ENCODE peak calls at places on chromosome 10, in seven cellular contexts. K is coronary artery, B is fibroblast of the aortic adventitia, W is tibial nerve, P is tibial artery, J is endothelial cell, X is progenitor cell of endocrine pancreas. A is an unnamed sample.

GRCh38 chr10:133117688-133118071 is 30.0 kb downstream of the ADGRA1 start:
- DNase-seq in K (no peak), B (no peak), W (no peak), P (no peak), J (no peak), X (no peak), A (no peak)

GRCh38 chr10:50248057-50248456 is 3.3 kb downstream of the ASAH2 start:
- DNase-seq in K (no peak), B (no peak), W (no peak), P (no peak), J (no peak), X (no peak), A (no peak)

GRCh38 chr10:930415-931325 is 835 bp downstream of the LARP4B start:
- DNase-seq in K (no peak), B (peak; percentile 35), W (no peak), P (no peak), J (peak; percentile 73), X (peak; percentile 47), A (no peak)

GRCh38 chr10:130335336-130335735 is 199.1 kb downstream of the GLRX3 start:
- DNase-seq in K (peak; percentile 61), B (no peak), W (no peak), P (no peak), J (no peak), X (no peak), A (peak; percentile 57)

GRCh38 chr10:47388879-47389278 is 4.8 kb upstream of the ZNF488 start:
- DNase-seq in K (peak; percentile 17), B (no peak), W (no peak), P (no peak), J (no peak), X (no peak), A (no peak)

GRCh38 chr10:90417056-90417455 is 440.8 kb downstream of the HTR7 start:
- DNase-seq in K (no peak), B (peak; percentile 75), W (no peak), P (no peak), J (no peak), X (no peak), A (no peak)

GRCh38 chr10:49521062-49521461 is 17.9 kb downstream of the ERCC6 start:
- DNase-seq in K (no peak), B (no peak), W (no peak), P (no peak), J (no peak), X (no peak), A (no peak)

GRCh38 chr10:75062900-75063299 is 48.6 kb upstream of the SAMD8 start:
- DNase-seq in K (no peak), B (no peak), W (no peak), P (no peak), J (no peak), X (no peak), A (no peak)

GRCh38 chr10:4316166-4316810 is 509.7 kb upstream of the AKR1E2 start:
- DNase-seq in K (peak; percentile 85), B (peak; percentile 21), W (peak; percentile 26), P (peak; percentile 61), J (no peak), X (no peak), A (peak; percentile 91)

GRCh38 chr10:59648711-59649201 is 60.9 kb downstream of the SLC16A9 start:
- DNase-seq in K (no peak), B (peak; percentile 65), W (no peak), P (no peak), J (no peak), X (no peak), A (no peak)

GRCh38 chr10:97109562-97109961 is 76.2 kb downstream of the SLIT1 start:
- DNase-seq in K (no peak), B (no peak), W (no peak), P (no peak), J (no peak), X (no peak), A (no peak)

GRCh38 chr10:108783897-108784296 is 1139.4 kb downstream of the XPNPEP1 start:
- DNase-seq in K (no peak), B (peak; percentile 53), W (no peak), P (no peak), J (peak; percentile 19), X (no peak), A (no peak)

GRCh38 chr10:77571490-77571889 is 66.1 kb downstream of the KCNMA1 start:
- DNase-seq in K (no peak), B (no peak), W (no peak), P (no peak), J (no peak), X (no peak), A (no peak)

GRCh38 chr10:3777876-3778707 is 6.9 kb downstream of the KLF6 start:
- DNase-seq in K (peak; percentile 40), B (peak; percentile 34), W (no peak), P (no peak), J (no peak), X (no peak), A (no peak)

GRCh38 chr10:68137174-68137573 is 27.9 kb downstream of the MYPN start:
- DNase-seq in K (no peak), B (peak; percentile 42), W (no peak), P (no peak), J (no peak), X (no peak), A (no peak)

GRCh38 chr10:30114401-30114800 is 55.0 kb upstream of the JCAD start:
- DNase-seq in K (no peak), B (no peak), W (no peak), P (no peak), J (no peak), X (no peak), A (no peak)

GRCh38 chr10:121669010-121669366 is 70.7 kb upstream of the FGFR2 start:
- DNase-seq in K (no peak), B (no peak), W (no peak), P (no peak), J (no peak), X (no peak), A (no peak)

GRCh38 chr10:121667948-121668335 is 69.7 kb upstream of the FGFR2 start:
- DNase-seq in K (no peak), B (no peak), W (no peak), P (no peak), J (no peak), X (no peak), A (no peak)

GRCh38 chr10:121664671-121665070 is 66.4 kb upstream of the FGFR2 start:
- DNase-seq in K (no peak), B (no peak), W (no peak), P (no peak), J (no peak), X (no peak), A (no peak)

GRCh38 chr10:121665809-121666208 is 67.6 kb upstream of the FGFR2 start:
- DNase-seq in K (no peak), B (no peak), W (no peak), P (no peak), J (no peak), X (no peak), A (no peak)

GRCh38 chr10:121668336-121669009 is 70.2 kb upstream of the FGFR2 start:
- DNase-seq in K (peak; percentile 79), B (no peak), W (no peak), P (peak; percentile 38), J (peak; percentile 52), X (no peak), A (no peak)
- TF ChIP-seq CTCF in K (no peak), B (no peak), W (no peak), P (no peak), J (no peak), X (no peak), A (no peak)

GRCh38 chr10:92573091-92573797 is 649 bp downstream of the IDE start:
- DNase-seq in K (peak; percentile 77), B (peak; percentile 59), W (no peak), P (no peak), J (peak; percentile 41), X (no peak), A (peak; percentile 85)
- TF ChIP-seq CTCF in K (no peak), B (peak; percentile 27), W (no peak), P (no peak), J (no peak), X (peak; percentile 32), A (no peak)

DNA sequence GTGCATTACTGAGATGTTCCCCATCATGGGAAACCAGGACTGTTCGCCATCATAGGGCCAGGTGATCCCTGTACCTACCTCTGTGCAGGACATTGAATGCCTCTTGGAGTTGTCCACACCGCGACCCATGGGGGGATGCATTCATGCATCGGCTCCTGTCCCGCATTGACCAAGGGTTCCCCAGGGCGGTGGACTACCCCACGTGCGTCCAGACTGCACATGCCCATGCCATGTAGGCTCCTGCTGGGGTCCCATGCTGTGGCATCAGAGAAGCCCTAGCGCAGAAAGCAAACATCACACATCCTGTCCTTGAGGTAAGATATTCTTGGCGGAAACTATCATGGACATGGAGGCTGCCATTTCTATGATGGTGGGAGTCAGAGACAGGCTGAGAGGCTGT is 121.6 kb upstream of the UNC5B start:
- DNase-seq in K (peak; percentile 28), B (no peak), W (no peak), P (no peak), J (no peak), X (no peak), A (peak; percentile 10)
- TF ChIP-seq CTCF in K (no peak), B (no peak), W (no peak), P (no peak), J (no peak), X (no peak), A (no peak)

DNA sequence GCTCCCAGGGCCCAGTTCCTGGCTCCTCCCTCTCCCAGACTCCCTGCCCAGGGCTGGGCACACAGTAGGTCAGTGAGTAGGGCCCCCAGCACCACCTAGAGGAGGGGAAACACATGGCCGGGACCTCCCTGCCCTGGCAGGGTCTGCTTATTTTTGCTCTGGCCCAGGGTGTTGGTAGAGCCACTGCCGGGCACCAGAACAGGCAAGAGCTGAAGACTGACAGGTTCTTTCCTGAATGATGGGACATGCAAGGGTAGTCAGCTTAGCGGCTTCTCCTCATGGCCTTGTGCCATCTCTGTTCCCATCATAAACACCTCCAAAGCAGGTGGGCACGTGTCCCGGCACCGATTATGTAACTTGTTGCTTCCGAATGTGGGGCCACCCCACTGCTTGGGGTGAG is 86.5 kb downstream of the NEURL1 start:
- DNase-seq in K (no peak), B (no peak), W (no peak), P (no peak), J (no peak), X (no peak), A (no peak)
- TF ChIP-seq CTCF in K (no peak), B (no peak), W (no peak), P (no peak), J (no peak), X (no peak), A (no peak)

DNA sequence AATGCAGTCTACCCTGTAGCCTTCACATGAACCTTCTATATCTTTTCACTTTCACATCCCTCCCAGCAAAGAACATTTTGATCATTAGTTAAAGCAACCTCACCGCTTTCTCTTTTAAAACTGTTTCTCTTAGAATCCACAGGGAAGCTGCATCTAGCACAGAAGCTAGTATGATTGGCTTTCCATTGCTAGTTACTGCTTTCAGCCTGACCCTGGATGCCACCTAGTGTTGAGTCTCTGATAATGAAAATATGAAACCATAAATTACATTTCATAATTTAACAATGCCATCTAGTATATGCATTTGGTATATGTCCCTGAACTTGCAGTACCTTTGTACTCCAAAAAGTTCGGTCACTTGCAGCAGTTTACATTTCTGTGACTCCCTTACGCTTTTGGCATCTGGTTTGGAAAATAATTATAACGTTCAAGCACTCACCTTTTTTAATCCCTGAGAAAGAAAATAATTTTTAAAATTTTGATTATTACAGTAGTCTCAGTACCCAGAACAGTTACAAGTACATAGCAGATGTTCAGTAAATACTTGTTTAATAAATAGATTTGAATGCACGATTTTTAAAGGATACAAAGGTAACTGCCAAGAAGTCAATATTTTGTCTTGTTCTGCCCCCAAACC is 22.7 kb downstream of the CISD1 start:
- DNase-seq in K (no peak), B (peak; percentile 81), W (no peak), P (peak; percentile 25), J (no peak), X (no peak), A (no peak)
- TF ChIP-seq CTCF in K (peak; percentile 52), B (peak; percentile 74), W (peak; percentile 80), P (peak; percentile 75), J (peak; percentile 65), X (peak; percentile 63), A (peak; percentile 57)

GRCh38 chr10:14186245-14186644 is 144.5 kb downstream of the FRMD4A start:
- DNase-seq in K (no peak), B (no peak), W (no peak), P (no peak), J (no peak), X (no peak), A (no peak)
- TF ChIP-seq CTCF in K (no peak), B (no peak), W (no peak), P (no peak), J (peak; percentile 42), X (peak; percentile 39), A (no peak)

A was measured in lower leg skin.